ENCODE peak calls at places on chromosomes 4 and X, in ten cellular contexts. I is fibroblast of villous mesenchyme, R is tibial artery, S is epithelial cell of esophagus, H is fibroblast of lung, L is mucosa of descending colon, Z is WERI-Rb-1, W is OCI-LY7, A is bronchial epithelial cell, T is cardiac muscle cell. X is an unnamed sample.

GRCh38 chr4:4492161-4492847 is 49.5 kb downstream of the STX18 start:
- DNase-seq in I (peak), R (no peak), S (no peak), H (peak), L (no peak), Z (no peak), W (no peak), A (no peak), T (no peak), X (peak)

GRCh38 chrX:11766487-11766886 is 8.4 kb downstream of the MSL3 start:
- DNase-seq in I (no peak), R (no peak), S (no peak), H (no peak), L (no peak), Z (no peak), W (no peak), A (no peak), T (no peak), X (no peak)

GRCh38 chr4:7585768-7586167 is 151.0 kb upstream of the PSAPL1 start:
- DNase-seq in I (peak), R (no peak), S (no peak), H (peak), L (no peak), Z (no peak), W (no peak), A (no peak), T (no peak), X (no peak)

GRCh38 chr4:10161146-10161545 is 44.5 kb upstream of the WDR1 start:
- DNase-seq in I (no peak), R (peak), S (peak), H (no peak), L (no peak), Z (no peak), W (no peak), A (peak), T (no peak), X (no peak)

GRCh38 chrX:123181515-123181914 is 2.6 kb upstream of the GRIA3 start:
- DNase-seq in I (no peak), R (no peak), S (no peak), H (no peak), L (no peak), Z (no peak), W (no peak), A (no peak), T (no peak), X (no peak)

GRCh38 chr4:169909479-169909878 is 116.7 kb downstream of the MFAP3L start:
- DNase-seq in I (no peak), R (no peak), S (no peak), H (no peak), L (no peak), Z (no peak), W (no peak), A (no peak), T (no peak), X (no peak)

GRCh38 chr4:10296730-10297129 is 160.5 kb downstream of the ZNF518B start:
- DNase-seq in I (no peak), R (no peak), S (peak), H (no peak), L (no peak), Z (peak), W (no peak), A (no peak), T (peak), X (no peak)

GRCh38 chr4:176320340-176320975 is 692 bp downstream of the SPCS3 start:
- DNase-seq in I (peak), R (peak), S (peak), H (peak), L (peak), Z (peak), W (peak), A (peak), T (peak), X (peak)

GRCh38 chr4:77903186-77903585 is 40.6 kb downstream of the MRPL1 start:
- DNase-seq in I (no peak), R (no peak), S (peak), H (peak), L (no peak), Z (no peak), W (no peak), A (peak), T (no peak), X (no peak)

GRCh38 chr4:88211473-88212252 is 53.2 kb upstream of the ABCG2 start:
- DNase-seq in I (peak), R (no peak), S (peak), H (no peak), L (no peak), Z (peak), W (peak), A (peak), T (peak), X (peak)

GRCh38 chr4:39469429-39470077 is 10.7 kb downstream of the LIAS start:
- DNase-seq in I (peak), R (peak), S (peak), H (peak), L (no peak), Z (peak), W (peak), A (peak), T (peak), X (peak)

GRCh38 chrX:136711147-136711546 is 63.2 kb downstream of the CD40LG start:
- DNase-seq in I (peak), R (peak), S (peak), H (no peak), L (peak), Z (peak), W (peak), A (peak), T (peak), X (peak)

GRCh38 chrX:16023790-16024734 is 99.3 kb upstream of the GRPR start:
- DNase-seq in I (no peak), R (no peak), S (peak), H (peak), L (no peak), Z (no peak), W (no peak), A (peak), T (no peak), X (peak)

GRCh38 chrX:115134366-115134765 is 54.8 kb upstream of the RBMXL3 start:
- DNase-seq in I (no peak), R (no peak), S (no peak), H (no peak), L (no peak), Z (no peak), W (no peak), A (no peak), T (no peak), X (no peak)

GRCh38 chrX:47174376-47174775 is 19.3 kb upstream of the UBA1 start:
- DNase-seq in I (no peak), R (no peak), S (no peak), H (no peak), L (no peak), Z (no peak), W (no peak), A (no peak), T (no peak), X (no peak)

GRCh38 chrX:137563681-137564651 is 2.0 kb upstream of the ZIC3 start:
- DNase-seq in I (no peak), R (no peak), S (no peak), H (no peak), L (no peak), Z (no peak), W (no peak), A (no peak), T (no peak), X (peak)

GRCh38 chrX:151754042-151754419 is 19.5 kb downstream of the CNGA2 start:
- DNase-seq in I (peak), R (no peak), S (peak), H (peak), L (no peak), Z (no peak), W (no peak), A (peak), T (no peak), X (peak)

GRCh38 chr4:3765271-3766206 is 646 bp upstream of the ADRA2C start:
- DNase-seq in I (peak), R (peak), S (peak), H (peak), L (peak), Z (peak), W (no peak), A (peak), T (peak), X (peak)

GRCh38 chr4:151522790-151523332 is 113.9 kb downstream of the FHIP1A start:
- DNase-seq in I (no peak), R (no peak), S (no peak), H (no peak), L (no peak), Z (no peak), W (no peak), A (peak), T (no peak), X (no peak)

GRCh38 chrX:46715521-46715920 is 43.4 kb downstream of the SLC9A7 start:
- DNase-seq in I (peak), R (no peak), S (no peak), H (no peak), L (no peak), Z (no peak), W (no peak), A (no peak), T (no peak), X (no peak)

GRCh38 chrX:9628779-9629493 is 136.7 kb downstream of the GPR143 start:
- DNase-seq in I (no peak), R (no peak), S (no peak), H (no peak), L (no peak), Z (no peak), W (no peak), A (no peak), T (no peak), X (no peak)

GRCh38 chr4:94577136-94577535 is 125.4 kb downstream of the PDLIM5 start:
- DNase-seq in I (peak), R (peak), S (no peak), H (peak), L (no peak), Z (peak), W (no peak), A (no peak), T (peak), X (peak)

GRCh38 chr4:7156273-7157139 is 35.8 kb upstream of the SORCS2 start:
- DNase-seq in I (peak), R (peak), S (no peak), H (peak), L (no peak), Z (no peak), W (no peak), A (no peak), T (peak), X (no peak)

GRCh38 chrX:40581333-40581910 is 652 bp downstream of the ATP6AP2 start:
- DNase-seq in I (peak), R (no peak), S (peak), H (peak), L (no peak), Z (no peak), W (peak), A (peak), T (no peak), X (peak)

GRCh38 chr4:115470763-115471162 is 357.3 kb upstream of the NDST4 start:
- DNase-seq in I (no peak), R (no peak), S (no peak), H (no peak), L (no peak), Z (no peak), W (no peak), A (no peak), T (no peak), X (no peak)

GRCh38 chr4:169724251-169724650 is 33.5 kb downstream of the HPF1 start:
- DNase-seq in I (no peak), R (no peak), S (peak), H (peak), L (no peak), Z (no peak), W (no peak), A (peak), T (no peak), X (peak)

GRCh38 chr4:83212041-83212851 is 72.4 kb downstream of the COQ2 start:
- DNase-seq in I (no peak), R (no peak), S (peak), H (no peak), L (peak), Z (no peak), W (peak), A (peak), T (no peak), X (no peak)

GRCh38 chr4:99028187-99028586 is 32.7 kb downstream of the METAP1 start:
- DNase-seq in I (no peak), R (no peak), S (peak), H (peak), L (no peak), Z (no peak), W (no peak), A (peak), T (no peak), X (no peak)

GRCh38 chr4:112897548-112897947 is 151.9 kb upstream of the ANK2 start:
- DNase-seq in I (no peak), R (no peak), S (no peak), H (no peak), L (no peak), Z (peak), W (no peak), A (peak), T (peak), X (no peak)

GRCh38 chr4:10168151-10168550 is 51.6 kb upstream of the WDR1 start:
- DNase-seq in I (no peak), R (no peak), S (no peak), H (no peak), L (no peak), Z (no peak), W (no peak), A (no peak), T (no peak), X (no peak)

GRCh38 chrX:129760155-129760554 is 19.6 kb upstream of the SASH3 start:
- DNase-seq in I (no peak), R (no peak), S (no peak), H (no peak), L (no peak), Z (no peak), W (no peak), A (no peak), T (no peak), X (no peak)

GRCh38 chrX:22399793-22400192 is 127.1 kb downstream of the CBLL2 start:
- DNase-seq in I (no peak), R (no peak), S (peak), H (peak), L (no peak), Z (no peak), W (no peak), A (peak), T (no peak), X (peak)

GRCh38 chr4:16714191-16714590 is 184.3 kb downstream of the LDB2 start:
- DNase-seq in I (no peak), R (no peak), S (no peak), H (no peak), L (no peak), Z (no peak), W (no peak), A (no peak), T (no peak), X (no peak)

GRCh38 chr4:147683172-147683571 is 791 bp downstream of the PRMT9 start:
- DNase-seq in I (peak), R (no peak), S (peak), H (peak), L (peak), Z (no peak), W (peak), A (peak), T (peak), X (peak)

GRCh38 chr4:101711590-101712255 is 78.8 kb upstream of the BANK1 start:
- DNase-seq in I (no peak), R (no peak), S (no peak), H (no peak), L (no peak), Z (no peak), W (no peak), A (no peak), T (no peak), X (no peak)

GRCh38 chrX:108439434-108439883 is at the start of gene COL4A5:
- DNase-seq in I (peak), R (peak), S (peak), H (peak), L (peak), Z (no peak), W (no peak), A (peak), T (peak), X (peak)

GRCh38 chr4:118224239-118224829 is 128.5 kb downstream of the PRSS12 start:
- DNase-seq in I (peak), R (no peak), S (peak), H (peak), L (no peak), Z (no peak), W (peak), A (peak), T (peak), X (peak)

GRCh38 chr4:118226611-118227010 is 126.2 kb downstream of the PRSS12 start:
- DNase-seq in I (no peak), R (no peak), S (no peak), H (no peak), L (no peak), Z (no peak), W (no peak), A (no peak), T (no peak), X (no peak)

GRCh38 chr4:118221193-118221800 is 131.5 kb downstream of the PRSS12 start:
- DNase-seq in I (peak), R (no peak), S (no peak), H (no peak), L (no peak), Z (no peak), W (no peak), A (no peak), T (no peak), X (no peak)

DNA sequence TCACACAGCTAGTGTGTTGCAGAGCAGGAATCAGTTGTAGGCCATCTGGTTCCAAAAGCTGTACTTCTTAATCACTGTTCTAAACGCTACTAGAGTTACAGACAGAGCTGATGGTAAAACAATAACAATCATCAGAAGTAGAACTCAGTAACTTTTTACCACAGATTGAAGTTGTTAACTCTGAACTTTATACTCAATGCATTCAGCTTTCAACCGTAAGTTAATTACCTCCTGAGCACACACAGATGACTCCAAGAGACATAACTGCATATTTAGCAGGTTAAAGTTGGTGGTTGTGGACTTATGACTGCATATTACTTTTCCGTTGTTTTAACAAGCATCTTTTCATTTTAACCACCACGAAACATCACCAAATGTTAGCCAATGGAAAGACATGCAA is 127.3 kb downstream of the PRSS12 start:
- DNase-seq in I (no peak), R (no peak), S (no peak), H (no peak), L (no peak), Z (no peak), W (no peak), A (no peak), T (no peak), X (no peak)
- H3K4me3 ChIP-seq in I (no peak), R (no peak), S (no peak), H (no peak), L (no peak), Z (no peak), W (no peak), A (no peak), T (no peak), X (no peak)

DNA sequence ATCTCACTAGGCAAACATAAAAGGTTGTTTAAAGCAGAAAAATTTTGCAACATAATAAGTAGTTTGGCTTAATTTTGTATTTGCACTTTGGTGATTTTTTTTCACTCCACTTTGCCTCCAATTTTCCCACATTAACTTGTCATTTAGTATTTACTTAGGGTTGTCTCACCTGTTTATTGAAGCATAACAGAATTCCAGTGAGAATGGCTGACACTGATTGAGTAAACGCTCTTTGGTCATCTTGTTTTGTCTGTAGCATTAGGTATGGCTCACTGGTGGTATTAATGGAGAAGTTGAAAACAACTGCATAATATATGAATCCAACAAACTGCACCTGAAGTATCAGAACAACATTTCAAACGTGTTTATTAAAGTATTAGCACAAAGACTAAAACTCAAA is 799.5 kb upstream of the ADGRL3 start:
- DNase-seq in I (no peak), R (no peak), S (no peak), H (no peak), L (no peak), Z (no peak), W (no peak), A (no peak), T (no peak), X (no peak)
- TF ChIP-seq CTCF in I (no peak), R (no peak), S (no peak), H (no peak), L (no peak), Z (no peak), W (no peak), A (no peak), T (no peak), X (no peak)

GRCh38 chrX:14798805-14799397 is 74.0 kb downstream of the FANCB start:
- DNase-seq in I (no peak), R (no peak), S (no peak), H (no peak), L (no peak), Z (no peak), W (no peak), A (no peak), T (no peak), X (no peak)
- H3K4me3 ChIP-seq in I (no peak), R (no peak), S (no peak), H (no peak), L (no peak), Z (no peak), W (no peak), A (no peak), T (no peak), X (no peak)

GRCh38 chr4:108155373-108155772 is 13.4 kb downstream of the LEF1 start:
- DNase-seq in I (no peak), R (no peak), S (peak), H (peak), L (no peak), Z (no peak), W (no peak), A (no peak), T (peak), X (peak)
- TF ChIP-seq CTCF in I (no peak), R (no peak), S (no peak), H (no peak), L (no peak), Z (peak), W (no peak), A (no peak), T (no peak), X (peak)

DNA sequence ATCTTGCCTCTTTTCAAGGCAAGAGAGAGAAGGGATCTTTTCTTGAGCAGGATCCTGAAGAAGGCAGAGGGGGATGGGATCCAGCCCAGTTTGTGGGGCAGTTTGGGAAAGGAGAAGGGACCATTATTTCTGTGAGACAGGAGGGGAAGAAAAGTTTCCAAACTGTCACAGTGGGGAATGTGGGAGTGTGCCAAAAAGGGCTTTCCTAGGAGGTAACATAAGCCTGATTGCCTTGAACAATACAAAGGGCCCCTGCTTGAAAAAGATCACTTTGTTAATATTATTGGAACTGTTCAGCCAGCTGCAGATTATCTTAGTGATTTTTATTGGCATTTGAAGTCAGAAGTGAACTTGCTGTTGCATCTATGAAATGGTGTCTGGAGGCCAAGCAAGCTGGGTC is 55.2 kb downstream of the MTM1 start:
- DNase-seq in I (no peak), R (no peak), S (no peak), H (no peak), L (no peak), Z (no peak), W (no peak), A (no peak), T (no peak), X (no peak)
- H3K4me3 ChIP-seq in I (no peak), R (no peak), S (no peak), H (no peak), L (no peak), Z (no peak), W (no peak), A (no peak), T (no peak), X (no peak)

DNA sequence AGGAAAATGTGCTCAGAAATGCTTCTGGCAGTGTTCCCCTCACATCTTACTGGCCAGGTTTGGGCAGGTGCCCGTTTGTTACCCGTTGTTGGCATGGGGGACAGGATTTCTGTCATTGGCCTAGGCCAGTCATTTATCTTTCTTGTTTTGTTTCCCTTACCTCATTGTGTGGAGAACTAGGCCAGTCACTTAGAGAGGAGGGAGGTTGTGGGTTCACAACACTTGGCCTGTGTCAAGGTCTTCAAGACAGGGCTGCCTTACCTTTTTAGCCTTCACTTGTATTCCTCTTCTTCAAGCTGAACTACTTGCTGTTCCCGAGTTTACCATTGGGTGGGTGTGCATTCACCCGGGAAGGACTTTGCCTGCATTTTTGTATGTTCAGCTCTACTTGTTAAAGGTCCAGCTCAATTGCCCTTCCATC is 17.7 kb downstream of the SNX25 start:
- DNase-seq in I (no peak), R (no peak), S (no peak), H (no peak), L (no peak), Z (no peak), W (no peak), A (no peak), T (no peak), X (no peak)
- TF ChIP-seq CTCF in I (peak), R (no peak), S (no peak), H (peak), L (no peak), Z (peak), W (peak), A (no peak), T (peak), X (peak)

GRCh38 chrX:2751291-2751690 is 549 bp upstream of the XG start:
- DNase-seq in I (no peak), R (no peak), S (peak), H (no peak), L (no peak), Z (no peak), W (no peak), A (no peak), T (no peak), X (no peak)
- H3K4me3 ChIP-seq in I (no peak), R (no peak), S (no peak), H (no peak), L (no peak), Z (no peak), W (no peak), A (no peak), T (no peak), X (no peak)

X was measured in astrocyte of the spinal cord.